ENCODE peak calls at places on chromosomes 5 and 9, in five cellular contexts. T, J, F, M and X are unnamed samples.

GRCh38 chr5:135039526-135040296 is 5.7 kb upstream of the PITX1 start:
- DNase-seq in T (no peak), J (no peak), F (no peak), M (peak), X (no peak)

GRCh38 chr5:135246923-135247795 is 151.9 kb downstream of the MACROH2A1 start:
- DNase-seq in T (no peak), J (no peak), F (peak), M (peak), X (peak)

GRCh38 chr5:164191240-164191639 is 685.8 kb downstream of the MAT2B start:
- DNase-seq in T (peak), J (no peak), F (no peak), M (no peak), X (no peak)

GRCh38 chr5:6583049-6583880 is 49.6 kb downstream of the NSUN2 start:
- DNase-seq in T (peak), J (no peak), F (no peak), M (peak), X (peak)

GRCh38 chr9:73118297-73118696 is 33.4 kb upstream of the ANXA1 start:
- DNase-seq in T (no peak), J (no peak), F (no peak), M (no peak), X (no peak)

GRCh38 chr5:53091304-53091703 is 18.3 kb downstream of the MOCS2 start:
- DNase-seq in T (no peak), J (no peak), F (no peak), M (no peak), X (no peak)

GRCh38 chr5:64505769-64506566 is at the start of gene RGS7BP:
- DNase-seq in T (no peak), J (no peak), F (no peak), M (no peak), X (peak)

GRCh38 chr5:95673076-95673475 is 9.7 kb downstream of the SPATA9 start:
- DNase-seq in T (no peak), J (no peak), F (no peak), M (no peak), X (no peak)

GRCh38 chr5:171986772-171987171 is 19.7 kb downstream of the FBXW11 start:
- DNase-seq in T (no peak), J (no peak), F (no peak), M (no peak), X (no peak)

GRCh38 chr5:52776116-52776515 is 11.6 kb upstream of the ITGA1 start:
- DNase-seq in T (no peak), J (no peak), F (no peak), M (no peak), X (no peak)

GRCh38 chr5:117332341-117332740 is 757.7 kb upstream of the SEMA6A start:
- DNase-seq in T (no peak), J (no peak), F (no peak), M (no peak), X (no peak)

GRCh38 chr5:154732212-154732611 is 23.0 kb upstream of the LARP1 start:
- DNase-seq in T (no peak), J (no peak), F (no peak), M (no peak), X (no peak)

GRCh38 chr9:129474740-129475404 is 146.0 kb downstream of the C9orf50 start:
- DNase-seq in T (no peak), J (no peak), F (no peak), M (no peak), X (no peak)

GRCh38 chr9:88998911-88999310 is 7.6 kb downstream of the S1PR3 start:
- DNase-seq in T (no peak), J (no peak), F (peak), M (no peak), X (no peak)

GRCh38 chr9:28317706-28318210 is 744.5 kb upstream of the C9orf72 start:
- DNase-seq in T (no peak), J (no peak), F (no peak), M (no peak), X (no peak)

GRCh38 chr5:179257190-179257741 is 88.0 kb downstream of the ADAMTS2 start:
- DNase-seq in T (peak), J (no peak), F (peak), M (no peak), X (peak)

GRCh38 chr5:54671111-54671531 is 153.6 kb downstream of the SNX18 start:
- DNase-seq in T (no peak), J (no peak), F (no peak), M (no peak), X (peak)

GRCh38 chr5:137395011-137395755 is 103.9 kb downstream of the SPOCK1 start:
- DNase-seq in T (no peak), J (no peak), F (no peak), M (no peak), X (no peak)

GRCh38 chr5:457195-457961 is 14.4 kb downstream of the EXOC3 start:
- DNase-seq in T (peak), J (no peak), F (peak), M (no peak), X (peak)

GRCh38 chr9:27645166-27645840 is 72.0 kb upstream of the C9orf72 start:
- DNase-seq in T (no peak), J (no peak), F (no peak), M (no peak), X (no peak)

GRCh38 chr5:150118561-150119229 is 32.3 kb upstream of the CSF1R start:
- DNase-seq in T (no peak), J (no peak), F (peak), M (no peak), X (no peak)

GRCh38 chr9:94269264-94269663 is 10.2 kb downstream of the ZNF169 start:
- DNase-seq in T (no peak), J (no peak), F (no peak), M (no peak), X (no peak)

GRCh38 chr5:143716856-143717255 is 95.1 kb upstream of the HMHB1 start:
- DNase-seq in T (no peak), J (no peak), F (no peak), M (no peak), X (no peak)

GRCh38 chr9:70988551-70988950 is 132.9 kb downstream of the TRPM3 start:
- DNase-seq in T (no peak), J (no peak), F (no peak), M (no peak), X (no peak)

GRCh38 chr9:133226219-133227171 is 17.4 kb upstream of the OBP2B start:
- DNase-seq in T (no peak), J (no peak), F (peak), M (no peak), X (peak)

GRCh38 chr5:16754621-16755020 is 137.8 kb upstream of the RETREG1 start:
- DNase-seq in T (no peak), J (no peak), F (no peak), M (no peak), X (no peak)

GRCh38 chr5:56698463-56699381 is 116.6 kb upstream of the MAP3K1 start:
- DNase-seq in T (no peak), J (no peak), F (no peak), M (no peak), X (no peak)

GRCh38 chr5:173396311-173396993 is 68.2 kb upstream of the STC2 start:
- DNase-seq in T (no peak), J (no peak), F (no peak), M (peak), X (no peak)

GRCh38 chr5:76166886-76167576 is 83.8 kb downstream of the SV2C start:
- DNase-seq in T (no peak), J (no peak), F (no peak), M (no peak), X (no peak)

GRCh38 chr5:146020100-146020499 is 83.7 kb downstream of the SH3RF2 start:
- DNase-seq in T (no peak), J (no peak), F (no peak), M (no peak), X (no peak)

GRCh38 chr9:88387035-88387732 is 1.1 kb upstream of the SPIN1 start:
- DNase-seq in T (peak), J (no peak), F (no peak), M (peak), X (peak)

GRCh38 chr9:36832232-36832795 is 201.8 kb downstream of the PAX5 start:
- DNase-seq in T (no peak), J (no peak), F (no peak), M (no peak), X (no peak)

DNA sequence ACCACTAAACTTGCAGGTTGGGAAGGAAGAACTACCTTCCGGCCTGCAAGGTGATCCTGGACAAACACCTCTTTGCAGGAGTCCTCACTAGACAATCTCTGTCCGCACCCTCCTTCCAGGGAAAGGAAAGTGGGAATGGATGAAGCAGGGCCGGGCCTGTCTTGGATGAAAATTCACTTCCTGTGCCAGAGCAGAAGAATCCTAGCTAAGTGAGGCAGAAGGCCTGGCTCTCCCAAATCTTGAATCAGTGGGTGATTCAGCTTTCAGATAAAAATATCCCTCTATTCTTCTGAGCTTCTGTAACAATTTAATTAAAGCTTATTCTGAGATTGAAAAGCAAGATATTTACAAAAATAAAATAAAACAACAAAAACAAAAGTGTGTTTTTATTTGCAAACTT is 281.9 kb upstream of the TLE4 start:
- DNase-seq in T (no peak), J (no peak), F (no peak), M (no peak), X (no peak)
- TF ChIP-seq EP300 in T (no peak), J (no peak), F (no peak), M (no peak), X (no peak)

DNA sequence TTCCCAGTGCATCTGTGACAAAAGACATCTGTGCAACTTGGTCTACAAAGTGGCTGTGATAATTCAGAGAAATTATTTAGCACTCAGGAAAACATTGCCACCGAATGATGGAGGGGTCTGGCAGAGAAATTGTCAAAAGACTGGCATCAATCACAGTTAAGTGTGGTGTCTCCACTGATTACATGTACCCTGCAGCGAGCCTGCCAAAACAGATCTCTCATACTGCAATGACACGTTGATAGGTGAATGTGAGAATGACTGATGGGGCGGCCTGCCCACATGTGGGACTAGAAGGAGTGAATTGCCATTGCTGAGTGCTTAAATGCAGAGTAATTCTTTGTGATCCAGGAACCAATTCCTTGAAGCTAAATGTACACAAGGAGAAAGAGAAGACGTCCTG is 136.4 kb upstream of the PCSK5 start:
- DNase-seq in T (no peak), J (no peak), F (no peak), M (no peak), X (no peak)
- TF ChIP-seq EP300 in T (no peak), J (no peak), F (no peak), M (no peak), X (no peak)

GRCh38 chr5:112706446-112707016 is 31.2 kb upstream of the APC start:
- DNase-seq in T (no peak), J (no peak), F (no peak), M (no peak), X (no peak)

GRCh38 chr5:112709416-112709815 is 28.3 kb upstream of the APC start:
- DNase-seq in T (no peak), J (no peak), F (no peak), M (no peak), X (no peak)

GRCh38 chr5:112710896-112711295 is 26.8 kb upstream of the APC start:
- DNase-seq in T (no peak), J (no peak), F (no peak), M (no peak), X (no peak)

GRCh38 chr5:112703866-112704820 is 33.5 kb upstream of the APC start:
- DNase-seq in T (no peak), J (no peak), F (no peak), M (no peak), X (no peak)

DNA sequence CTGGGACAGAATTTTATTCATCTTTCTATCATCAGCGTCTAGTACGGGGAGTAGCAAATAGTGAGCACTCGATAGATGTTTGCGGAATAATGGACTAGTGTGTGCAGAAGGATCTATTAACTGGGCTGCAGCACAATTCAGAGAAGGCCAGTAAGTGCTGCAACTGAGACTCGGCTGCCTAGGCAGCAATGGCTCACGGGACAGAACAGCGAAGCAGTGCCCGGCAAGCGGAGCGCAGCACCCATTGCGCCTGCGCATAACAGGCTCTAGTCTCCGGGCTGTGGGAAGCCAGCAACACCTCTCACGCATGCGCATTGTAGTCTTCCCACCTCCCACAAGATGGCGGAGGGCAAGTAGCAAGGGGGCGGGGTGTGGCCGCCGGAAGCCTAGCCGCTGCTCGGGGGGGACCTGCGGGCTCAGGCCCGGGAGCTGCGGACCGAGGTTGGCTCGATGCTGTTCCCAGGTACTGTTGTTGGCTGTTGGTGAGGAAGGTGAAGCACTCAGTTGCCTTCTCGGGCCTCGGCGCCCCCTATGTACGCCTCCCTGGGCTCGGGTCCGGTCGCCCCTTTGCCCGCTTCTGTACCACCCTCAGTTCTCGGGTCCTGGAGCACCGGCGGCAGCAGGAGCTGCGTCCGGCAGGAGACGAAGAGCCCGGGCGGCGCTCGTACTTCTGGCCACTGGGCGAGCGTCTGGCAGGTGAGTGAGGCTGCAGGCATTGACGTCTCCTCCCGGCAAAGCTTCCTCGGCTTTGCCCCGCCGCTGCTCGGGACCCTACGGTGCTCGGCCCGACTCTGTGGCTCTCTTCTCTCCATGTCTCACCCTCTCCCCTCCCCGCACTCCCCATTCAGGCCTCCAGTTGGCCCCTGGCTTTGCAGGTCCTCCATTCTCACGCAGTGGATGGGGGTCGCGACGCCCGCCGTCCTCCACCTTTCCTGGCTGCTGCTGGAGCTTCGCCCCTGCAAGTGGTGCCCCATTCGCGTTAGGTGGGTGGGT is 30.2 kb upstream of the APC start:
- DNase-seq in T (peak), J (peak), F (peak), M (peak), X (peak)
- TF ChIP-seq EP300 in T (no peak), J (no peak), F (no peak), M (no peak), X (no peak)

GRCh38 chr9:68530618-68531017 is 10.1 kb downstream of the TMEM252 start:
- DNase-seq in T (peak), J (no peak), F (no peak), M (no peak), X (no peak)
- TF ChIP-seq EP300 in T (peak), J (no peak), F (peak), M (no peak), X (peak)

GRCh38 chr5:125484272-125485002 is 738.0 kb upstream of the ZNF608 start:
- DNase-seq in T (peak), J (no peak), F (no peak), M (peak), X (no peak)
- TF ChIP-seq EP300 in T (peak), J (no peak), F (no peak), M (peak), X (no peak)

DNA sequence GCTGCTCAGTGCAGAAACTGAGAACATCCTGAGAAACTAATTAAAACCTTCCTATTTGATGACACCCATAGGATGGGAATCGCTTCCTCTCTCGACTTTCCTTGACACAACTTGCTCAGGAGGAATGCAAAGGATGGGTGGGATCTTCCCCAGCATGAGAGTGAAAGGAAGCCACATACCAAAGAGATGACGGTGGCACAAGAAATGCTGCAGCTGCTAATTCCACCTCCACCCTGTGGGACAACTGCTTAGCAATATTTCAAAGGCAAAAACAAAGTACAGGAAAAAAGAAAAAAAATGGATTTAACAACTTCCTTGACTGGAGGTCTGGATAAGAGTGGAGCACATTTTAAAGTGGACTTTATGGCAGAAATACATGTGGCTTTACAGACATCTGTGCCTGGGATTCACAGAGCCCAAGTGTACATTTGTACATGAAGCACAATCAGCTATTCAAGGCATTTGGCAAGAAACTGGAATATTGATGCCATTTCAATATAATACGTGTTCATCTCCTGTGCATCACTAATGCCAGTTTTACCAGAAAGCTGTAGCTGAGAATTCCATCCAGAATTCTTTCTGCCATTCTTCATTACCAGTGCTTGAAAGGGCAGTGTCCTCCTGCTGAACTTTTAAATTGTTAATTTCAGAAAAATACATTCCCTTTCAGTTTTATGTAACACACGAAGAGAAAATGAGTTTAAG is 359.2 kb upstream of the ACTBL2 start:
- DNase-seq in T (no peak), J (no peak), F (no peak), M (peak), X (no peak)
- TF ChIP-seq EP300 in T (no peak), J (no peak), F (no peak), M (no peak), X (no peak)

GRCh38 chr9:97411789-97412627 is at the start of gene TDRD7:
- DNase-seq in T (peak), J (peak), F (peak), M (peak), X (peak)
- TF ChIP-seq EP300 in T (peak), J (peak), F (no peak), M (no peak), X (no peak)

DNA sequence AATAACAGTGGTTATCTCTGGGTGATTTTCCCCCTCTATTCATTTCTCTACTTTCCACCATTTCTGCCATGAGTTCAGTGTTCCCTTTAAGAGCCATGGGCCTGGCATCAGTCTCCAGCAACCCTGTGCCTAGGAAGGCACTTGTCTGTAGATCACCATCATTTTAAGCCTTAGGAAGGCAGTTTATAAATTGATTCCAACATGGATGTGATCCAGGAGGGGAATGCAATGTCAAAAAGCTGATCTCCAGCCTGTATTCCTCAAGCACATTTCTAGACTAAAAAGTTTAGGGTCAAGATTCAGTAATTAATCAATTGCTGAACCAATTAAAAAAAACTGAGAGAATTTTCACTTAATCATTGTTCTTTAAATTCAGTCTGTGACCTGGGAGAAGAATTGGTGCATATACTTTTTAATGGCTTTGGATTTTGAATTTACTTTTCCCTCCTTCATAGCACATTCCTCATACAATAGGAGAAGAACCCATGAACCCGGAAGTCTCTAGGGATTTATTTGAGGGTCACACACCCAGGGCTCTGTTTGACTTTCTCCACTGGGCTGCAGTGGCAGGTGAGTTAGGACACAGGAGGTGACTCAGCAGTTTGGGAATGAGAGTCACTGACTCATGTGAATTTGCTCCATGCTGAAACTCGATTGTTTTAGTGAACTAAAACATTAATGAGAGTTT is 6.1 kb upstream of the ERMP1 start:
- DNase-seq in T (peak), J (no peak), F (no peak), M (peak), X (peak)
- TF ChIP-seq EP300 in T (no peak), J (no peak), F (no peak), M (no peak), X (no peak)

GRCh38 chr5:119402081-119402480 is 46.3 kb downstream of the TNFAIP8 start:
- DNase-seq in T (no peak), J (no peak), F (no peak), M (no peak), X (no peak)

GRCh38 chr5:119396265-119396664 is 40.4 kb downstream of the TNFAIP8 start:
- DNase-seq in T (no peak), J (no peak), F (no peak), M (no peak), X (no peak)

GRCh38 chr5:119400248-119400647 is 44.4 kb downstream of the TNFAIP8 start:
- DNase-seq in T (no peak), J (no peak), F (no peak), M (no peak), X (no peak)

GRCh38 chr5:119397518-119398380 is 41.9 kb downstream of the TNFAIP8 start:
- DNase-seq in T (no peak), J (peak), F (no peak), M (no peak), X (no peak)

GRCh38 chr5:119398713-119399492 is 43.1 kb downstream of the TNFAIP8 start:
- DNase-seq in T (peak), J (no peak), F (peak), M (no peak), X (peak)
- TF ChIP-seq EP300 in T (no peak), J (no peak), F (no peak), M (no peak), X (no peak)

GRCh38 chr5:37720550-37720952 is 119.3 kb downstream of the GDNF start:
- DNase-seq in T (no peak), J (no peak), F (no peak), M (no peak), X (no peak)

GRCh38 chr5:37721447-37721871 is 118.4 kb downstream of the GDNF start:
- DNase-seq in T (no peak), J (peak), F (no peak), M (no peak), X (no peak)

GRCh38 chr5:37724395-37725125 is 115.3 kb downstream of the GDNF start:
- DNase-seq in T (no peak), J (no peak), F (no peak), M (no peak), X (no peak)

GRCh38 chr5:37723147-37723961 is 116.5 kb downstream of the GDNF start:
- DNase-seq in T (no peak), J (no peak), F (no peak), M (peak), X (no peak)

GRCh38 chr5:37722236-37723146 is 117.3 kb downstream of the GDNF start:
- DNase-seq in T (no peak), J (peak), F (no peak), M (peak), X (no peak)
- TF ChIP-seq EP300 in T (no peak), J (no peak), F (no peak), M (no peak), X (no peak)